ENCODE peak calls at places on chromosomes 7 and 10, in five cellular contexts. W is thyroid gland, V is adrenal gland, J is A549, D is sigmoid colon. G is an unnamed sample.

GRCh38 chr7:74307738-74308505 is 18.7 kb downstream of the CLIP2 start:
- DNase-seq in W (peak), V (peak), J (no peak), D (no peak), G (no peak)

GRCh38 chr10:35765039-35765662 is 123.1 kb upstream of the FZD8 start:
- DNase-seq in W (peak), V (peak), J (no peak), D (no peak), G (no peak)

GRCh38 chr7:5284304-5285281 is 1.9 kb downstream of the SLC29A4 start:
- DNase-seq in W (peak), V (peak), J (peak), D (no peak), G (peak)

GRCh38 chr10:117970962-117971361 is 75.8 kb downstream of the RAB11FIP2 start:
- DNase-seq in W (no peak), V (no peak), J (no peak), D (no peak), G (no peak)

GRCh38 chr10:48306870-48307531 is 524 bp downstream of the MAPK8 start:
- DNase-seq in W (peak), V (peak), J (peak), D (peak), G (peak)

GRCh38 chr10:44182909-44183308 is 202.0 kb downstream of the CXCL12 start:
- DNase-seq in W (no peak), V (no peak), J (no peak), D (no peak), G (no peak)

GRCh38 chr10:123147635-123148413 is at the start of gene HMX2:
- DNase-seq in W (no peak), V (no peak), J (no peak), D (no peak), G (no peak)

GRCh38 chr7:85185355-85186082 is 1.3 kb downstream of the SEMA3D start:
- DNase-seq in W (peak), V (peak), J (peak), D (peak), G (peak)

GRCh38 chr10:97355571-97355975 is 21.0 kb upstream of the FRAT2 start:
- DNase-seq in W (peak), V (peak), J (no peak), D (no peak), G (no peak)

GRCh38 chr7:77262311-77262710 is 62.7 kb upstream of the FGL2 start:
- DNase-seq in W (no peak), V (no peak), J (no peak), D (no peak), G (no peak)

GRCh38 chr10:111297351-111297848 is 220.6 kb downstream of the ADRA2A start:
- DNase-seq in W (no peak), V (peak), J (no peak), D (no peak), G (no peak)

GRCh38 chr7:149278396-149278795 is 16.4 kb downstream of the ZNF783 start:
- DNase-seq in W (no peak), V (no peak), J (no peak), D (no peak), G (no peak)

GRCh38 chr7:1053002-1053411 is 8.7 kb downstream of the GPR146 start:
- DNase-seq in W (peak), V (peak), J (no peak), D (no peak), G (no peak)

GRCh38 chr7:1042161-1042833 is 2.0 kb upstream of the GPR146 start:
- DNase-seq in W (no peak), V (peak), J (no peak), D (no peak), G (no peak)

GRCh38 chr7:138105216-138105615 is 29.0 kb downstream of the AKR1D1 start:
- DNase-seq in W (no peak), V (no peak), J (no peak), D (no peak), G (no peak)

GRCh38 chr7:149569025-149569725 is 71.6 kb upstream of the ZNF746 start:
- DNase-seq in W (no peak), V (no peak), J (no peak), D (no peak), G (no peak)

GRCh38 chr10:110850990-110851389 is 20.7 kb upstream of the PDCD4 start:
- DNase-seq in W (no peak), V (no peak), J (no peak), D (peak), G (no peak)

GRCh38 chr7:141915565-141915964 is 634 bp upstream of the OR9A4 start:
- DNase-seq in W (no peak), V (no peak), J (no peak), D (no peak), G (no peak)

GRCh38 chr10:54961040-54961439 is 160.0 kb upstream of the PCDH15 start:
- DNase-seq in W (no peak), V (no peak), J (no peak), D (no peak), G (no peak)

GRCh38 chr10:60107308-60107976 is 201.1 kb upstream of the CCDC6 start:
- DNase-seq in W (no peak), V (no peak), J (no peak), D (no peak), G (no peak)
- H3K27ac ChIP-seq in W (no peak), V (no peak), J (no peak), D (no peak), G (no peak)

DNA sequence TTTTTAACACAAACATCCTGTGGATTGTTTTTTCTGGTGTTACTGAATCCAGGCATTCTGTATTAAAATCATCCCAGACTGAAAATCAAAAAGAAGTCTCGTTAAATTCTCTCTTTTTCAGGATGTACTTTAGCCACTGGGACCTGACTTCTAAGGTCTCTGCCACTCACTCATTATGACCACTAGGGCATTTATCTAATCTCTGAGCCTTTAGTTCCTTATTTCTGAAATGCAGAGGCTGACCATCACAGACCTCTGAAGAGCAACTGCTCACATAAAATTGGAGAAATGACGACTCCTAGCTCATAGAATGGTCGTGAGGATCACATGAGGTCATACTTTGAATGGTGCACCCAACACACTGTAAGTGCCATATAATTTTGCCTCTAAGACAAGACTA is 63.2 kb downstream of the KCNMA1 start:
- DNase-seq in W (no peak), V (no peak), J (no peak), D (no peak), G (no peak)
- TF ChIP-seq CTCF in W (no peak), V (peak), J (peak), D (no peak), G (no peak)

GRCh38 chr10:73965890-73966768 is 31.8 kb upstream of the VCL start:
- DNase-seq in W (peak), V (peak), J (peak), D (peak), G (peak)

GRCh38 chr10:73964743-73965142 is 33.2 kb upstream of the VCL start:
- DNase-seq in W (no peak), V (no peak), J (no peak), D (no peak), G (no peak)

GRCh38 chr10:73968101-73968515 is 29.8 kb upstream of the VCL start:
- DNase-seq in W (peak), V (no peak), J (peak), D (no peak), G (no peak)

GRCh38 chr10:73967544-73967943 is 30.4 kb upstream of the VCL start:
- DNase-seq in W (no peak), V (no peak), J (no peak), D (no peak), G (no peak)

DNA sequence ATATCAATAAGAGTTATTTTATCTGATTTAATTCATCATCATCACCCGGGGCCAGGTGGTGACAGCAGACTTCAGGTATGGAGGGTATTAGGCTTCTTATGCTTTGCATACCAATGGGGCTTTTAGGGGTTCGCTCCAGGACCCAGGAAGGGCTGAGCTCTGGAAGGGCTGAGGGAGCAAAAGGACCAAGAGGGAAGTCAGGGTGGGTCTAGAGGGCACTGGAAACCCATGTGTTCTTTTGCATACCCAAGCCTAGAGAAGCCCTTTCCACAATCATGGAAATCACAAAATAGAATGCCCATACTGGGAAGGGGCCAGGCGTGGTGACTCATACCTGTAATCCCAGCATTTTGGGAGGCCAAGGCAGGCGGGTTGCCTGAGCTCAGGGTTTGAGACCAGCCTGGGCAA is 30.9 kb upstream of the VCL start:
- DNase-seq in W (no peak), V (no peak), J (no peak), D (no peak), G (no peak)
- H3K4me3 ChIP-seq in W (no peak), V (no peak), J (no peak), D (no peak), G (no peak)

GRCh38 chr10:84540022-84540616 is 211.7 kb downstream of the CCSER2 start:
- DNase-seq in W (no peak), V (no peak), J (peak), D (no peak), G (no peak)

GRCh38 chr10:84542552-84542951 is 214.2 kb downstream of the CCSER2 start:
- DNase-seq in W (no peak), V (no peak), J (no peak), D (no peak), G (no peak)

GRCh38 chr10:84540617-84541288 is 212.4 kb downstream of the CCSER2 start:
- DNase-seq in W (peak), V (peak), J (peak), D (peak), G (peak)

GRCh38 chr10:84543077-84543476 is 214.7 kb downstream of the CCSER2 start:
- DNase-seq in W (no peak), V (no peak), J (no peak), D (no peak), G (no peak)

GRCh38 chr10:84541289-84541637 is 212.9 kb downstream of the CCSER2 start:
- DNase-seq in W (peak), V (no peak), J (peak), D (no peak), G (peak)
- H3K27ac ChIP-seq in W (no peak), V (no peak), J (peak), D (no peak), G (no peak)

GRCh38 chr10:113108180-113108835 is 158.3 kb downstream of the TCF7L2 start:
- DNase-seq in W (peak), V (peak), J (peak), D (no peak), G (peak)
- TF ChIP-seq CTCF in W (peak), V (peak), J (peak), D (no peak), G (peak)

G was measured in WERI-Rb-1.